ENCODE peak calls at places on chromosomes 3 and 15, in nine cellular contexts. W is spleen, M is GM12891, G is HepG2, B is vagina, L is stomach, J is K562, T is HCT116, V is GM12892. Y is an unnamed sample.

GRCh38 chr3:121063628-121064027 is 155.6 kb downstream of the STXBP5L start:
- DNase-seq in J (peak), W (no peak), M (no peak), G (no peak), B (no peak), T (no peak), V (no peak), L (no peak), Y (no peak)

GRCh38 chr3:38039101-38039898 is at the start of gene DLEC1:
- DNase-seq in W (peak), M (peak), J (no peak), T (no peak), L (peak), B (no peak), G (no peak), V (peak), Y (peak)

GRCh38 chr3:188802645-188803044 is 369.1 kb upstream of the TPRG1 start:
- DNase-seq in T (no peak), J (no peak), L (no peak), G (no peak), B (no peak), V (no peak), M (no peak), W (no peak), Y (no peak)

GRCh38 chr3:175885196-175885766 is 1026.1 kb downstream of the NAALADL2 start:
- DNase-seq in B (no peak), W (no peak), L (no peak), G (no peak), V (no peak), T (no peak), M (no peak), J (no peak), Y (no peak)

GRCh38 chr3:9400626-9401025 is 3.2 kb downstream of the SETD5 start:
- DNase-seq in V (no peak), T (no peak), B (no peak), L (no peak), M (no peak), J (peak), W (no peak), G (no peak), Y (no peak)

GRCh38 chr15:83653639-83654378 is at the start of gene ADAMTSL3:
- DNase-seq in G (no peak), L (peak), V (no peak), M (no peak), J (no peak), W (no peak), T (no peak), B (no peak), Y (peak)

GRCh38 chr15:80770356-80770705 is 8.8 kb upstream of the CEMIP start:
- DNase-seq in G (no peak), V (no peak), W (no peak), T (no peak), M (no peak), L (no peak), B (no peak), J (no peak), Y (no peak)

GRCh38 chr3:160225181-160226025 is at the start of gene C3orf80:
- DNase-seq in J (peak), G (peak), M (peak), B (no peak), L (peak), V (peak), T (peak), W (peak), Y (no peak)

GRCh38 chr15:55873024-55873745 is 120.2 kb downstream of the NEDD4 start:
- DNase-seq in G (no peak), B (no peak), J (no peak), L (no peak), M (no peak), W (no peak), T (no peak), V (no peak), Y (no peak)
- TF ChIP-seq POLR2A in G (no peak), B (no peak), J (no peak), L (no peak), M (no peak), W (no peak), T (no peak), V (no peak), Y (no peak)

GRCh38 chr3:64815195-64815627 is 127.4 kb upstream of the ADAMTS9 start:
- DNase-seq in V (no peak), J (no peak), B (no peak), W (no peak), M (no peak), L (no peak), T (no peak), G (no peak), Y (no peak)
- TF ChIP-seq POLR2AphosphoS5 in V (no peak), J (no peak), B (no peak), W (no peak), M (no peak), L (no peak), T (no peak), G (no peak), Y (no peak)

GRCh38 chr3:78742041-78742440 is 1025.8 kb downstream of the ROBO1 start:
- DNase-seq in L (no peak), B (no peak), G (no peak), V (no peak), W (no peak), M (no peak), J (no peak), T (no peak), Y (no peak)
- TF ChIP-seq POLR2A in L (no peak), B (no peak), G (no peak), V (no peak), W (no peak), M (no peak), J (no peak), T (no peak), Y (no peak)

GRCh38 chr3:152245498-152246175 is 23.1 kb upstream of the MBNL1 start:
- DNase-seq in J (peak), L (no peak), B (no peak), V (no peak), M (no peak), T (no peak), W (no peak), G (no peak), Y (no peak)

GRCh38 chr3:152241142-152242067 is 27.3 kb upstream of the MBNL1 start:
- DNase-seq in L (no peak), V (no peak), B (no peak), W (no peak), T (no peak), M (no peak), G (no peak), J (peak), Y (no peak)

GRCh38 chr3:152243301-152243711 is 25.4 kb upstream of the MBNL1 start:
- DNase-seq in M (no peak), T (no peak), B (no peak), L (no peak), V (no peak), G (peak), J (peak), W (no peak), Y (no peak)

GRCh38 chr3:152244156-152244888 is 24.4 kb upstream of the MBNL1 start:
- DNase-seq in J (peak), M (no peak), W (no peak), T (no peak), V (no peak), L (no peak), B (no peak), G (no peak), Y (no peak)
- TF ChIP-seq POLR2AphosphoS5 in J (no peak), M (no peak), W (no peak), T (no peak), V (no peak), L (no peak), B (no peak), G (no peak), Y (no peak)

GRCh38 chr3:170372190-170372879 is 14.8 kb downstream of the SKIL start:
- DNase-seq in M (no peak), G (no peak), B (no peak), J (no peak), V (no peak), L (no peak), T (no peak), W (no peak), Y (no peak)
- TF ChIP-seq POLR2A in M (no peak), G (no peak), B (no peak), J (no peak), V (no peak), L (no peak), T (no peak), W (no peak), Y (no peak)

DNA sequence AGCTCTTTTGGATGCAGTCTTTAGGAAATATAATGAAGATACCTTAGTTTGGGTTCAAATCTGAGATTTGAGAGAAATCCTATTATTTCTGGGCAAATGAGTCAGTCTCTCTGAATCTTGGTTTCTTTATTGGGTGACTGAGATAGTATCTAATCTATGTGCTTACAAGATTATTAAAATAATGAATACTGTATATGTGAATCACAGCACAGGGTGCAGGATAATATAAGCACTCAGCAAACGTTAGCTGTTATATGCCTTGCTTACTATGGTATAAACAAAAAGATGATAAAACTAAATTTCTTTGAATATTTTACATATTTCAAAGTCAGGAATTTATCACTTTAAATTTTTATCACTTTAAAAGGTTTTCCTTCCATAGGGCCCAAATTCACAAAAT is 29.6 kb downstream of the FGF7 start:
- DNase-seq in M (no peak), L (no peak), G (no peak), B (no peak), T (no peak), J (no peak), V (no peak), W (no peak), Y (no peak)
- TF ChIP-seq POLR2AphosphoS5 in M (no peak), L (no peak), G (no peak), B (no peak), T (no peak), J (no peak), V (no peak), W (no peak), Y (no peak)